ENCODE peak calls at places on chromosomes 1 and 21, in seven cellular contexts. B, D, A, N, Q, G and W are unnamed samples.

GRCh38 chr1:167554028-167554779 is 642 bp upstream of the CREG1 start:
- DNase-seq in B (no peak), D (no peak), A (no peak), N (no peak), Q (no peak), G (no peak), W (no peak)

GRCh38 chr1:179807691-179808485 is 64.8 kb downstream of the FAM163A start:
- DNase-seq in B (peak; percentile 70), D (no peak), A (no peak), N (peak; percentile 95), Q (no peak), G (no peak), W (no peak)

GRCh38 chr1:162168261-162168660 is 98.8 kb downstream of the NOS1AP start:
- DNase-seq in B (peak; percentile 15), D (peak; percentile 67), A (no peak), N (no peak), Q (peak; percentile 91), G (no peak), W (no peak)

GRCh38 chr1:181986907-181987305 is 74.6 kb downstream of the ZNF648 start:
- DNase-seq in B (no peak), D (no peak), A (no peak), N (no peak), Q (no peak), G (no peak), W (no peak)

GRCh38 chr1:204466416-204467405 is 27.9 kb downstream of the PIK3C2B start:
- DNase-seq in B (no peak), D (no peak), A (peak; percentile 85), N (no peak), Q (no peak), G (no peak), W (no peak)

GRCh38 chr1:169623132-169623926 is 6.6 kb downstream of the SELP start:
- DNase-seq in B (no peak), D (no peak), A (no peak), N (no peak), Q (no peak), G (no peak), W (no peak)

GRCh38 chr1:211548321-211549091 is 30.5 kb downstream of the SLC30A1 start:
- DNase-seq in B (no peak), D (no peak), A (no peak), N (no peak), Q (no peak), G (no peak), W (no peak)

GRCh38 chr21:39956586-39956985 is 89.3 kb downstream of the PCP4 start:
- DNase-seq in B (no peak), D (no peak), A (no peak), N (no peak), Q (no peak), G (no peak), W (no peak)

GRCh38 chr1:68043443-68044090 is 6.9 kb downstream of the DIRAS3 start:
- DNase-seq in B (no peak), D (no peak), A (no peak), N (no peak), Q (no peak), G (no peak), W (no peak)

GRCh38 chr1:219266524-219266923 is 92.8 kb downstream of the LYPLAL1 start:
- DNase-seq in B (peak; percentile 14), D (no peak), A (no peak), N (no peak), Q (no peak), G (no peak), W (no peak)

GRCh38 chr1:59062743-59063142 is 234.2 kb upstream of the FGGY start:
- DNase-seq in B (peak; percentile 76), D (no peak), A (no peak), N (peak; percentile 82), Q (no peak), G (no peak), W (no peak)

GRCh38 chr1:78497196-78497595 is 6.4 kb downstream of the PTGFR start:
- DNase-seq in B (no peak), D (no peak), A (no peak), N (peak; percentile 20), Q (no peak), G (no peak), W (no peak)

GRCh38 chr1:151972533-151973270 is 21.0 kb downstream of the S100A10 start:
- DNase-seq in B (peak; percentile 78), D (no peak), A (no peak), N (peak; percentile 93), Q (peak; percentile 66), G (no peak), W (no peak)
- H3K9me3 ChIP-seq in B (no peaks in the 10 kb centered on the region), D (no peaks in the 10 kb centered on the region), A (no peaks in the 10 kb centered on the region), N (no peaks in the 10 kb centered on the region), Q (no peaks in the 10 kb centered on the region), G (no peaks in the 10 kb centered on the region), W (no peaks in the 10 kb centered on the region)

GRCh38 chr1:111193712-111194480 is 6.5 kb downstream of the DENND2D start:
- DNase-seq in B (no peak), D (no peak), A (no peak), N (no peak), Q (no peak), G (no peak), W (no peak)
- H3K4me3 ChIP-seq in B (no peak overlapping the region), D (no peak overlapping the region), A (no peak overlapping the region), N (no peak overlapping the region), Q (no peak overlapping the region), G (no peak overlapping the region), W (no peak overlapping the region)

GRCh38 chr1:245334827-245335490 is 180.2 kb downstream of the KIF26B start:
- DNase-seq in B (no peak), D (no peak), A (no peak), N (no peak), Q (no peak), G (no peak), W (no peak)

GRCh38 chr1:245336149-245336983 is 181.6 kb downstream of the KIF26B start:
- DNase-seq in B (no peak), D (no peak), A (no peak), N (peak; percentile 15), Q (no peak), G (no peak), W (no peak)

GRCh38 chr1:245330951-245331350 is 176.2 kb downstream of the KIF26B start:
- DNase-seq in B (no peak), D (no peak), A (no peak), N (no peak), Q (no peak), G (no peak), W (no peak)

GRCh38 chr1:245332085-245332484 is 177.3 kb downstream of the KIF26B start:
- DNase-seq in B (no peak), D (no peak), A (no peak), N (no peak), Q (no peak), G (no peak), W (no peak)

GRCh38 chr1:245332513-245332912 is 177.7 kb downstream of the KIF26B start:
- DNase-seq in B (no peak), D (no peak), A (no peak), N (no peak), Q (no peak), G (no peak), W (no peak)
- H3K9me3 ChIP-seq in B (no peaks in the 10 kb centered on the region), D (no peaks in the 10 kb centered on the region), A (no peaks in the 10 kb centered on the region), N (no peaks in the 10 kb centered on the region), Q (no peaks in the 10 kb centered on the region), G (no peaks in the 10 kb centered on the region), W (no peaks in the 10 kb centered on the region)

DNA sequence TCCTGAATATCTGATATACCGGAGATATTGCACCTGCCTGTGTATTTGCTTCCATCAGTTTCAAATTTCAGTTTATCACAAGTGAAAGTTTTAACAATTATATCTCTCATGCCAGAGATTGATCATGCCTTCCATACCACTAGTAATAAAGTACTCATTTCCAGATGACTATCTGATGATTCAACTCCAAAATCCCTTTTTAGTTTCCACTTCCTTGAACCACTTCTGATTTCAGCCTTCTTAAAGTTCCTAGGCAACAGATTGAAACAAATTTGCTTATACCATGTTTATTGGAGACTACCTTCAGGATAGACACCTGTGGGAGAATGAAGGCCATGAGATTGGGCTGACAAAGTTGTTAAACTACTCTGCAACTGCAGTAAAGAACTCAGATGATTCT is 21.5 kb upstream of the COL11A1 start:
- DNase-seq in B (no peak), D (no peak), A (no peak), N (no peak), Q (no peak), G (no peak), W (no peak)
- H3K4me3 ChIP-seq in B (no peak overlapping the region), D (no peak overlapping the region), A (no peak overlapping the region), N (no peak overlapping the region), Q (no peak overlapping the region), G (no peak overlapping the region), W (no peak overlapping the region)

DNA sequence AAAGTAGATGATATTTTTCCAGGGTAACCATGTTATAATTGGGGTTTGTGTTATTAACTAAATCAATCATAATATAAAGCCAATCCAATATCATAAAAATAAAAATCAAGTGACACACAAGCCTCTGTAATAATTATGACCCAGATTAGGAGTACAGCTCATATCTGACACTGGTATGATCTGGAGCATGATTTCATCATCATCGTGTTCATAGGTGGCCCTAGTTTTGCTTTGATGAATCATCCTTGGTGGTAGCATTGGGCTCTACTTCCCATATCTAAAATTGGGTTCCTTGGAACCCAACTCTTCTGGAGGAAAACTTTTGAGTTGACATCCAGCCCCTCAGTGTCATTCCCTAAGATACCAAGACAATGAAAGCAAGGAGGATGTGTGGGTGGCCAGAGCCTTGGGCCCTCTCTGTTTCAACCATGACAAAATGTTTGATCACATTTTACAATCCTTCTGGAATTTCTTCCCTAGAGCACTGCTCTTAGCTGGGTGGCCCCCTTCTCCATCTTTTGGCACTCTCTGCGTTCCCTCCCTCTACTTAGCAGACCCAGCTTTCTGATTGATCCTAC is 37.0 kb upstream of the ENAH start:
- DNase-seq in B (no peak), D (no peak), A (peak; percentile 27), N (no peak), Q (no peak), G (no peak), W (no peak)
- H3K9me3 ChIP-seq in B (no peaks in the 10 kb centered on the region), D (no peaks in the 10 kb centered on the region), A (no peaks in the 10 kb centered on the region), N (no peaks in the 10 kb centered on the region), Q (no peaks in the 10 kb centered on the region), G (no peaks in the 10 kb centered on the region), W (no peaks in the 10 kb centered on the region)